ENCODE peak calls at places on chromosomes 6 and 20, in nine cellular contexts. J is fibroblast of lung, H is cardiac muscle cell, E is K562, R is heart right ventricle, M is aorta, C is ascending aorta, Z is left ventricle myocardium inferior, O is hepatocyte. N is an unnamed sample.
A peak's percentile ranks its signal among the peaks of the same experiment; 100 is the strongest.

GRCh38 chr6:163341224-163341623 is 73.3 kb upstream of the QKI start:
- DNase-seq in J (no peak), H (no peak), E (no peak), R (no peak), M (no peak), C (no peak), Z (no peak), O (no peak), N (no peak)

GRCh38 chr6:109686566-109686965 is 4.4 kb downstream of the AK9 start:
- DNase-seq in J (no peak), H (no peak), E (no peak), R (no peak), M (no peak), C (no peak), Z (no peak), O (no peak), N (no peak)

GRCh38 chr6:42239333-42239732 is 21.7 kb upstream of the MRPS10 start:
- DNase-seq in J (no peak), H (no peak), E (no peak), R (no peak), M (no peak), C (no peak), Z (no peak), O (no peak), N (peak; percentile 20)

GRCh38 chr20:57629976-57630525 is 9.8 kb upstream of the ZBP1 start:
- DNase-seq in J (no peak), H (no peak), E (no peak), R (peak; percentile 3), M (no peak), C (peak; percentile 59), Z (no peak), O (no peak), N (no peak)

GRCh38 chr20:24382330-24382729 is 87.1 kb upstream of the SYNDIG1 start:
- DNase-seq in J (no peak), H (no peak), E (no peak), R (no peak), M (peak; percentile 74), C (peak; percentile 66), Z (no peak), O (no peak), N (no peak)

GRCh38 chr20:33348136-33348937 is 53.0 kb downstream of the CDK5RAP1 start:
- DNase-seq in J (no peak), H (no peak), E (no peak), R (no peak), M (peak; percentile 28), C (no peak), Z (no peak), O (no peak), N (no peak)

GRCh38 chr6:148414836-148415235 is 72.2 kb downstream of the SASH1 start:
- DNase-seq in J (peak; percentile 88), H (no peak), E (no peak), R (no peak), M (no peak), C (no peak), Z (no peak), O (no peak), N (peak; percentile 77)

GRCh38 chr20:49594143-49594928 is 26.4 kb upstream of the PTGIS start:
- DNase-seq in J (peak; percentile 77), H (peak; percentile 51), E (no peak), R (peak; percentile 67), M (peak; percentile 86), C (peak; percentile 87), Z (peak; percentile 76), O (peak; percentile 70), N (peak; percentile 71)

GRCh38 chr20:21289651-21290050 is 13.5 kb upstream of the XRN2 start:
- DNase-seq in J (peak; percentile 13), H (no peak), E (no peak), R (no peak), M (no peak), C (no peak), Z (no peak), O (no peak), N (no peak)

GRCh38 chr6:135212020-135212806 is 31.1 kb downstream of the MYB start:
- DNase-seq in J (peak; percentile 51), H (no peak), E (no peak), R (no peak), M (no peak), C (no peak), Z (no peak), O (no peak), N (peak; percentile 50)

GRCh38 chr20:51327251-51327841 is 215.2 kb downstream of the NFATC2 start:
- DNase-seq in J (peak; percentile 93), H (no peak), E (no peak), R (no peak), M (peak; percentile 55), C (peak; percentile 76), Z (no peak), O (peak; percentile 31), N (peak; percentile 90)

GRCh38 chr6:156590482-156590881 is 186.7 kb upstream of the ARID1B start:
- DNase-seq in J (peak; percentile 40), H (no peak), E (no peak), R (no peak), M (no peak), C (no peak), Z (no peak), O (no peak), N (no peak)

DNA sequence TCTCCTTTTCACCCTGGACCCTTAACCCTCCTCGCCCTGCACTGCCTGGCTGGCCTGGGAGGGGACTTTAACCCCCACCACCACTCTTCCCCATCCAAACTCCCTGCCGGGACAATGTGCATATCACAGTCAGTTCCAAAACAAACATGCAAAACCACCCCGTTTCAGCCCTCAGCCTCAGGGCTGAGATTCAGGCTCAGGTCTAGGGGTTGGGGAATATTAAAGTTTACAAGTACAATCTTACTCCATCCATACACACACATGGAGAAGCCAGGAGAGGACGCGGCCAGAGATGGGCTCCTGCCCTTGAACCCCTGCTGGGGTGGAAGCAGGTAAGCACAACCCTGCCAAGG is 534 bp downstream of the KIAA1755 start:
- DNase-seq in J (peak; percentile 41), H (no peak), E (no peak), R (no peak), M (no peak), C (no peak), Z (no peak), O (no peak), N (no peak)
- H3K4me3 ChIP-seq in J (peak overlapping the region; percentile 5), H (no peak overlapping the region), E (no peak overlapping the region), R (peak overlapping the region; percentile 58), M (peak overlapping the region; percentile 62), C (peak overlapping the region; percentile 69), Z (peak overlapping the region; percentile 63), O (no peak overlapping the region), N (no peak overlapping the region)

GRCh38 chr6:107931894-107932293 is 26.1 kb downstream of the SEC63 start:
- DNase-seq in J (no peak), H (no peak), E (no peak), R (no peak), M (no peak), C (no peak), Z (no peak), O (no peak), N (no peak)

GRCh38 chr6:107941627-107942026 is 16.4 kb downstream of the SEC63 start:
- DNase-seq in J (no peak), H (peak; percentile 52), E (peak; percentile 68), R (no peak), M (no peak), C (no peak), Z (no peak), O (no peak), N (no peak)

GRCh38 chr6:107932580-107932979 is 25.4 kb downstream of the SEC63 start:
- DNase-seq in J (no peak), H (no peak), E (no peak), R (no peak), M (no peak), C (no peak), Z (no peak), O (no peak), N (no peak)

GRCh38 chr6:107941199-107941598 is 16.8 kb downstream of the SEC63 start:
- DNase-seq in J (no peak), H (no peak), E (no peak), R (no peak), M (no peak), C (no peak), Z (no peak), O (no peak), N (no peak)

DNA sequence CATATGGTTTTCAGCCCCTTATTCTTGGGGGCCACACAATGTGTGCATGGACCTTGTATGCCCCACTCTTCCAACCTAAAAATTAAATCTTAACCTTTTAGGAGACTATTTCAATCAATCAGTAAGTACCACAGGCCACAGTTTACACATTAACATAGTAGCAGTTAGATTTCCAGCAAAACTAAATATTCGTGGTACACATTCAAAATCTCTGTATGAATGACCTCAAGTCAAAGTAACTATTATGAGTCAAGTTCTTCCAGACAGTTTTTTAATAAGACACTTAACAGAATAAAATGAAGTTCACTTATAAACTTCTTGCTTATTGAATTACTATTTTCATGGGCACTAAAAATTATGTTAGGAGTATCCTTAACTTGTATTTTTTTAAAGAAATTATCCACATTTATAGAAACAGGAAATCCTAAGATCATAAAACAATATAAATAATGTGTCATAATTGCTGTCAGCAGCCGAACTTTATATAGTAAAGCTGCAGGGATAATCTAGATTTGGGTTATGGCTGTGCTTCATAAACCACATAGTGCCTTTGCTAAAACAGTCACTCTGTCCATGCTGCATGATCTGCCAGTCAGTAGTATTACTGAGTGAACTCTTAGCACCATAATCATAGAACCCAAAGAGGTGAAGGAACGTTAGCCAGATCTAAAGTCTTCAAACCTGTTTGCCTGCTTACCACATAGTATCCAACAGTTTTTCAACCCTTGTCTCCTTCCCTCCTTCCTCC is 21.7 kb downstream of the SEC63 start:
- DNase-seq in J (peak; percentile 15), H (no peak), E (no peak), R (no peak), M (no peak), C (no peak), Z (no peak), O (no peak), N (no peak)
- H3K9me3 ChIP-seq in J (no peaks in the 10 kb centered on the region), H (no peaks in the 10 kb centered on the region), E (no peaks in the 10 kb centered on the region), R (no peaks in the 10 kb centered on the region), M (no peaks in the 10 kb centered on the region), C (peaks cover 7% of the 10 kb centered on the region), Z (peaks cover 19% of the 10 kb centered on the region), O (no peaks in the 10 kb centered on the region), N (peaks cover 10% of the 10 kb centered on the region)

GRCh38 chr20:29319725-29320124 is 1937.7 kb upstream of the DEFB115 start:
- DNase-seq in J (no peak), H (no peak), E (no peak), R (no peak), M (no peak), C (no peak), Z (no peak), O (no peak), N (no peak)

GRCh38 chr20:29326376-29327070 is 1930.9 kb upstream of the DEFB115 start:
- DNase-seq in J (no peak), H (no peak), E (no peak), R (no peak), M (no peak), C (no peak), Z (no peak), O (no peak), N (no peak)

DNA sequence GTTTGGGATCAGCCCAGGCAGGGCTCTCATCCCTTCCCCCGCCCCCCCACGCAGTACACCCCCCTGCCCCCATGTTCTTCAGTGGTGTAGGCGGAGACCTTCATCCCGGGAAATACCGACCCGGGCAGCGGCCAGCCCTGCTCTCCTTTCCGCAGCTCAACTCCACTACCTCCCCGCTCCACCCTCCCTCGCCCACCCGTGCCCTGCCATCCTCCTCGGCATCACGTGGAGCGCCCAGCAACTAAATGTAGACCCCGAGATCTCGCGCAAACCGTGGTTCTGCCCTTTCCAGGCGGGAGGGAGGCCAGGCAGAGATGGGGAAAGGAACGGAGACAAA is 1932.2 kb upstream of the DEFB115 start:
- DNase-seq in J (no peak), H (no peak), E (no peak), R (no peak), M (no peak), C (no peak), Z (no peak), O (no peak), N (no peak)
- H3K4me3 ChIP-seq in J (no peak overlapping the region), H (no peak overlapping the region), E (no peak overlapping the region), R (no peak overlapping the region), M (no peak overlapping the region), C (no peak overlapping the region), Z (no peak overlapping the region), O (no peak overlapping the region), N (no peak overlapping the region)

GRCh38 chr6:160057080-160057479 is 64.5 kb upstream of the SLC22A1 start:
- DNase-seq in J (no peak), H (no peak), E (no peak), R (no peak), M (no peak), C (no peak), Z (no peak), O (no peak), N (no peak)
- H3K9me3 ChIP-seq in J (no peaks in the 10 kb centered on the region), H (no peaks in the 10 kb centered on the region), E (no peaks in the 10 kb centered on the region), R (no peaks in the 10 kb centered on the region), M (no peaks in the 10 kb centered on the region), C (no peaks in the 10 kb centered on the region), Z (no peaks in the 10 kb centered on the region), O (no peaks in the 10 kb centered on the region), N (no peaks in the 10 kb centered on the region)